ENCODE peak calls at places on chromosomes 16 and 17, in six cellular contexts. One of them, this sample, is unnamed.
A peak's percentile ranks its signal among the peaks of the same experiment; 100 is the strongest.

GRCh38 chr16:71288570-71288889 is 672 bp downstream of the CMTR2 start:
- DNase-seq in breast epithelium: no peak
- DNase-seq in brain microvascular endothelial cell: no peak
- DNase-seq in fibroblast of lung: peak; percentile 49
- DNase-seq in kidney epithelial cell: no peak
- DNase-seq in heart left ventricle: no peak
- DNase-seq in this sample: no peak

GRCh38 chr16:3444032-3444388 is 530 bp downstream of the NAA60 start:
- DNase-seq in brain microvascular endothelial cell: peak; percentile 75
- DNase-seq in heart left ventricle: no peak
- DNase-seq in fibroblast of lung: peak; percentile 82
- DNase-seq in kidney epithelial cell: no peak
- DNase-seq in breast epithelium: no peak
- DNase-seq in this sample: peak; percentile 84

GRCh38 chr16:648071-648785 is 937 bp upstream of the WDR90 start:
- DNase-seq in brain microvascular endothelial cell: no peak
- DNase-seq in kidney epithelial cell: no peak
- DNase-seq in fibroblast of lung: no peak
- DNase-seq in breast epithelium: no peak
- DNase-seq in heart left ventricle: no peak
- DNase-seq in this sample: no peak

GRCh38 chr16:86211800-86212199 is 298.5 kb upstream of the FOXF1 start:
- DNase-seq in heart left ventricle: no peak
- DNase-seq in fibroblast of lung: no peak
- DNase-seq in breast epithelium: no peak
- DNase-seq in brain microvascular endothelial cell: no peak
- DNase-seq in kidney epithelial cell: no peak
- DNase-seq in this sample: no peak

GRCh38 chr17:43917348-43918025 is 10.2 kb upstream of the MPP2 start:
- DNase-seq in heart left ventricle: no peak
- DNase-seq in breast epithelium: no peak
- DNase-seq in brain microvascular endothelial cell: peak; percentile 11
- DNase-seq in fibroblast of lung: peak; percentile 19
- DNase-seq in kidney epithelial cell: no peak
- DNase-seq in this sample: no peak

GRCh38 chr17:72176902-72177660 is 56.3 kb downstream of the SOX9 start:
- DNase-seq in brain microvascular endothelial cell: no peak
- DNase-seq in heart left ventricle: no peak
- DNase-seq in fibroblast of lung: peak; percentile 95
- DNase-seq in kidney epithelial cell: no peak
- DNase-seq in breast epithelium: no peak
- DNase-seq in this sample: peak; percentile 63

GRCh38 chr17:15999974-16000827 is 577 bp downstream of the TTC19 start:
- DNase-seq in kidney epithelial cell: no peak
- DNase-seq in breast epithelium: no peak
- DNase-seq in heart left ventricle: peak; percentile 39
- DNase-seq in fibroblast of lung: peak; percentile 39
- DNase-seq in brain microvascular endothelial cell: peak; percentile 20
- DNase-seq in this sample: peak; percentile 9

GRCh38 chr16:19698480-19699465 is 19.3 kb downstream of the KNOP1 start:
- DNase-seq in fibroblast of lung: peak; percentile 65
- DNase-seq in brain microvascular endothelial cell: no peak
- DNase-seq in heart left ventricle: no peak
- DNase-seq in breast epithelium: no peak
- DNase-seq in kidney epithelial cell: no peak
- DNase-seq in this sample: peak; percentile 48

GRCh38 chr17:78854508-78854907 is 13.9 kb upstream of the USP36 start:
- DNase-seq in brain microvascular endothelial cell: no peak
- DNase-seq in fibroblast of lung: no peak
- DNase-seq in heart left ventricle: no peak
- DNase-seq in kidney epithelial cell: no peak
- DNase-seq in breast epithelium: no peak
- DNase-seq in this sample: no peak

GRCh38 chr16:12866981-12867551 is 34.3 kb upstream of the SHISA9 start:
- DNase-seq in breast epithelium: no peak
- DNase-seq in kidney epithelial cell: no peak
- DNase-seq in heart left ventricle: no peak
- DNase-seq in brain microvascular endothelial cell: no peak
- DNase-seq in fibroblast of lung: no peak
- DNase-seq in this sample: no peak

GRCh38 chr17:60170835-60171752 is 21.3 kb downstream of the CA4 start:
- DNase-seq in breast epithelium: no peak
- DNase-seq in fibroblast of lung: no peak
- DNase-seq in kidney epithelial cell: no peak
- DNase-seq in brain microvascular endothelial cell: no peak
- DNase-seq in heart left ventricle: no peak
- DNase-seq in this sample: peak; percentile 70

GRCh38 chr17:73623247-73623646 is 21.0 kb downstream of the SDK2 start:
- DNase-seq in heart left ventricle: no peak
- DNase-seq in fibroblast of lung: no peak
- DNase-seq in kidney epithelial cell: no peak
- DNase-seq in brain microvascular endothelial cell: no peak
- DNase-seq in breast epithelium: no peak
- DNase-seq in this sample: no peak

GRCh38 chr16:86227801-86228200 is 282.5 kb upstream of the FOXF1 start:
- DNase-seq in heart left ventricle: no peak
- DNase-seq in kidney epithelial cell: no peak
- DNase-seq in fibroblast of lung: peak; percentile 55
- DNase-seq in brain microvascular endothelial cell: no peak
- DNase-seq in breast epithelium: no peak
- DNase-seq in this sample: peak; percentile 73

GRCh38 chr16:21598676-21599157 is 660 bp upstream of the METTL9 start:
- DNase-seq in fibroblast of lung: no peak
- DNase-seq in heart left ventricle: no peak
- DNase-seq in breast epithelium: no peak
- DNase-seq in kidney epithelial cell: no peak
- DNase-seq in brain microvascular endothelial cell: no peak
- DNase-seq in this sample: no peak

DNA sequence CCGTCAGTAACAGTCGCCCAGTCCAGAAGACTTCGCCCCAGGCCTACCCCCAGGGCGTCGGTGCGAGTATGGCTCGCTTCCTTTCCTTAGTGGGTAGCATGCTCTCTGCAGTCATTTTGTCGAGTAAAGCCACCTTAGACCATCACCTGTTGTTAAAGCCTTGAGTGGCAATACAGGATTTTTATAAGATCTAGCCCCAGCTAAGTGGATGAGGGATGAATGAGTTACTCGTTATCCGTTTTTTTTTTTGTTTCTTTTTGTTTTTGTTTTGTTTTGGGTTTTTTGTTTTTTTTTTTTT is 322 bp upstream of the KLHL11 start:
- DNase-seq in breast epithelium: no peak
- DNase-seq in heart left ventricle: no peak
- DNase-seq in fibroblast of lung: no peak
- DNase-seq in kidney epithelial cell: no peak
- DNase-seq in brain microvascular endothelial cell: no peak
- DNase-seq in this sample: no peak
- H3K4me3 ChIP-seq in breast epithelium: peak overlapping the region; percentile 96
- H3K4me3 ChIP-seq in heart left ventricle: peak overlapping the region; percentile 98
- H3K4me3 ChIP-seq in fibroblast of lung: peak overlapping the region; percentile 41
- H3K4me3 ChIP-seq in kidney epithelial cell: peak overlapping the region; percentile 28
- H3K4me3 ChIP-seq in brain microvascular endothelial cell: peak overlapping the region; percentile 39
- H3K4me3 ChIP-seq in this sample: peak overlapping the region; percentile 38

GRCh38 chr17:9839433-9839832 is 13.7 kb downstream of the GLP2R start:
- DNase-seq in breast epithelium: no peak
- DNase-seq in fibroblast of lung: peak; percentile 8
- DNase-seq in heart left ventricle: no peak
- DNase-seq in brain microvascular endothelial cell: no peak
- DNase-seq in kidney epithelial cell: no peak
- DNase-seq in this sample: no peak
- TF ChIP-seq CTCF in breast epithelium: no peak
- TF ChIP-seq CTCF in fibroblast of lung: no peak
- TF ChIP-seq CTCF in heart left ventricle: no peak
- TF ChIP-seq CTCF in brain microvascular endothelial cell: peak; percentile 46
- TF ChIP-seq CTCF in kidney epithelial cell: peak; percentile 34
- TF ChIP-seq CTCF in this sample: peak; percentile 11

DNA sequence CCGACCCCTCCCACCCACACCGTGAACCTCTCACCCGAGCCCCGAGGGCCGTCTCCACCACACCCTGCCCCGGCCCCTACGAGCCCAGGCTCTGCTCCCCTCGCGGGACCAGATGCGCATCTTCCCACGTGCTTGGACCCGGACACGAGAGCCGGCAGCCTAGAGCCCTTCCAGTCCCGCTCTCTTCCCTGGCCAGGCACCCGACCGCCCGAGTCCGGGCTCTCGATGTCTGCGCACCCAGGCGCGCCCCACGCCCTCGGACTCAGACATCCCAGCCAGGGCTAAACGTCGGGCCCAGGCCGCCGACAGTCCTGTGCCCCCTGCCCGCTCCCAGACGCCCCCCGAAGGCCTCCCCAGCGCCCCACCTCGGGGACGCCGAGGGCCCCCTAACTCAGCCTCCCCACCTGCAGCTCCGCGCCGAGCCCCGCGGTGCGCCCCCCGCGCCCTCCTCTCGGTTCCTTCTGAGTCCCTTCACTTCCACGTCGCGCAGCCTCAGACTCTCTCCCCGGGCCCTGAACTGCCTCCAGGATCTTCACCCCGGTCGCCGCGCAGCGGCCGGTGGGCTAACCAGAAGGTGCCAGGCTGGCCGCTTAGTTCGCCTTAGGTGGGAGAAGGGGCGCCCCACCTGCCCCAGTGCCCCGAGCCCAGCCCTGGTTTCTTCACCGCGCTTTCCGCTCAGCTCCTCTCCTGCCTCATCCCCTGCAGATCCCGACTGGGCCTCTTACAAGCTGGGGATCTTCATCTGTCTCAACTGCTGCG is 669 bp downstream of the ADAP2 start:
- DNase-seq in fibroblast of lung: no peak
- DNase-seq in heart left ventricle: peak; percentile 28
- DNase-seq in breast epithelium: no peak
- DNase-seq in kidney epithelial cell: no peak
- DNase-seq in brain microvascular endothelial cell: no peak
- DNase-seq in this sample: peak; percentile 34
- H3K4me3 ChIP-seq in fibroblast of lung: peak overlapping the region; percentile 37
- H3K4me3 ChIP-seq in heart left ventricle: peak overlapping the region; percentile 57
- H3K4me3 ChIP-seq in breast epithelium: peak overlapping the region; percentile 61
- H3K4me3 ChIP-seq in kidney epithelial cell: peak overlapping the region; percentile 34
- H3K4me3 ChIP-seq in brain microvascular endothelial cell: peak overlapping the region; percentile 42
- H3K4me3 ChIP-seq in this sample: peak overlapping the region; percentile 9

GRCh38 chr16:50884066-50884860 is 142.4 kb downstream of the CYLD start:
- DNase-seq in brain microvascular endothelial cell: no peak
- DNase-seq in breast epithelium: no peak
- DNase-seq in heart left ventricle: no peak
- DNase-seq in kidney epithelial cell: no peak
- DNase-seq in fibroblast of lung: no peak
- DNase-seq in this sample: no peak
- TF ChIP-seq CTCF in brain microvascular endothelial cell: peak; percentile 61
- TF ChIP-seq CTCF in breast epithelium: no peak
- TF ChIP-seq CTCF in heart left ventricle: no peak
- TF ChIP-seq CTCF in kidney epithelial cell: peak; percentile 24
- TF ChIP-seq CTCF in fibroblast of lung: peak; percentile 19
- TF ChIP-seq CTCF in this sample: no peak

GRCh38 chr16:84826558-84826941 is 6.8 kb downstream of the CRISPLD2 start:
- DNase-seq in fibroblast of lung: no peak
- DNase-seq in heart left ventricle: peak; percentile 75
- DNase-seq in breast epithelium: no peak
- DNase-seq in brain microvascular endothelial cell: no peak
- DNase-seq in kidney epithelial cell: no peak
- DNase-seq in this sample: no peak
- H3K4me3 ChIP-seq in fibroblast of lung: no peak overlapping the region
- H3K4me3 ChIP-seq in heart left ventricle: no peak overlapping the region
- H3K4me3 ChIP-seq in breast epithelium: peak overlapping the region; percentile 11
- H3K4me3 ChIP-seq in brain microvascular endothelial cell: no peak overlapping the region
- H3K4me3 ChIP-seq in kidney epithelial cell: no peak overlapping the region
- H3K4me3 ChIP-seq in this sample: no peak overlapping the region

DNA sequence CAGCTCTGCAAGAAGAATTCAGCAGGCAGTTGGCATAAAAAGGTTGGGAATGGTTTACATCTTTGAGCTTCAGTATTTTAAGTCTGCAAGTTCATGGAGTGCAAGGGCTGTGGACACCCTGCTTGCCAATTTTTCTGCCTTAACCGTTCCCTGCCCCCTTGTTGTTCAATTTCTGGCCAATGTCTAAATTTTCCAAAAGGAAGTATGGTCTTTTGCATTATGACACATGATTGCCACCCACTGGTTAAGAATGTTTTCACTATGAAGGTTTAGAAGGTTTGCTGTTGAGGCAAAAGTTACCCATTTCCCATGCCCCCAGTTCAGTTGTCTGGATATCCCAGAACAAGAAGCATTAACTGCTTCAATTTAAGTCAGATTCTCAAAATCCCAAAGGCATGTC is 441.9 kb downstream of the CDH13 start:
- DNase-seq in kidney epithelial cell: no peak
- DNase-seq in heart left ventricle: no peak
- DNase-seq in fibroblast of lung: peak; percentile 42
- DNase-seq in breast epithelium: no peak
- DNase-seq in brain microvascular endothelial cell: peak; percentile 49
- DNase-seq in this sample: peak; percentile 26
- TF ChIP-seq CTCF in kidney epithelial cell: peak; percentile 19
- TF ChIP-seq CTCF in heart left ventricle: no peak
- TF ChIP-seq CTCF in fibroblast of lung: peak; percentile 41
- TF ChIP-seq CTCF in breast epithelium: no peak
- TF ChIP-seq CTCF in brain microvascular endothelial cell: peak; percentile 45
- TF ChIP-seq CTCF in this sample: no peak

GRCh38 chr17:2064147-2064489 is 9.2 kb downstream of the HIC1 start:
- DNase-seq in kidney epithelial cell: no peak
- DNase-seq in breast epithelium: no peak
- DNase-seq in fibroblast of lung: peak; percentile 35
- DNase-seq in heart left ventricle: no peak
- DNase-seq in brain microvascular endothelial cell: no peak
- DNase-seq in this sample: peak; percentile 11
- H3K4me3 ChIP-seq in kidney epithelial cell: no peak overlapping the region
- H3K4me3 ChIP-seq in breast epithelium: no peak overlapping the region
- H3K4me3 ChIP-seq in fibroblast of lung: no peak overlapping the region
- H3K4me3 ChIP-seq in heart left ventricle: no peak overlapping the region
- H3K4me3 ChIP-seq in brain microvascular endothelial cell: no peak overlapping the region
- H3K4me3 ChIP-seq in this sample: no peak overlapping the region